ENCODE peak calls at places on chromosome 15, in eight cellular contexts. A is activated CD4-positive, alpha-beta T cell treated with anti-CD3 and anti-CD28 coated beads for 48 hours; T is DMS79; O is HS-27A; B is cardiac muscle cell; H is caudate nucleus; E is fibroblast of pulmonary artery; R is AG08395. I is an unnamed sample.

GRCh38 chr15:74752486-74753395 is 4.1 kb downstream of the CYP1A2 start:
- DNase-seq in A (no peak), T (no peak), O (peak), B (no peak), H (no peak), E (peak), R (peak), I (peak)

GRCh38 chr15:28918141-28918983 is 32.6 kb downstream of the APBA2 start:
- DNase-seq in A (no peak), T (no peak), O (no peak), B (peak), H (no peak), E (peak), R (no peak), I (no peak)

GRCh38 chr15:75620043-75620775 is 5.3 kb downstream of the SNUPN start:
- DNase-seq in A (no peak), T (no peak), O (no peak), B (no peak), H (no peak), E (peak), R (peak), I (no peak)

GRCh38 chr15:33218071-33218491 is 23.6 kb upstream of the FMN1 start:
- DNase-seq in A (no peak), T (no peak), O (no peak), B (no peak), H (no peak), E (no peak), R (no peak), I (no peak)

GRCh38 chr15:56410712-56411111 is 45.5 kb downstream of the TEX9 start:
- DNase-seq in A (no peak), T (no peak), O (no peak), B (no peak), H (no peak), E (no peak), R (no peak), I (no peak)

GRCh38 chr15:75179773-75180140 is 21.9 kb upstream of the C15orf39 start:
- DNase-seq in A (no peak), T (no peak), O (no peak), B (no peak), H (no peak), E (no peak), R (no peak), I (no peak)

GRCh38 chr15:71275566-71276354 is 160.5 kb downstream of the THSD4 start:
- DNase-seq in A (no peak), T (no peak), O (no peak), B (no peak), H (no peak), E (no peak), R (no peak), I (no peak)

GRCh38 chr15:34336947-34337556 is 529 bp downstream of the SLC12A6 start:
- DNase-seq in A (no peak), T (no peak), O (no peak), B (no peak), H (no peak), E (no peak), R (no peak), I (no peak)

GRCh38 chr15:68376447-68377060 is 55.4 kb downstream of the ITGA11 start:
- DNase-seq in A (no peak), T (no peak), O (no peak), B (no peak), H (no peak), E (no peak), R (no peak), I (no peak)

GRCh38 chr15:32685576-32685975 is 32.2 kb upstream of the GREM1 start:
- DNase-seq in A (no peak), T (no peak), O (no peak), B (no peak), H (no peak), E (peak), R (no peak), I (no peak)

GRCh38 chr15:58931985-58932384 is 1.5 kb downstream of the SLTM start:
- DNase-seq in A (no peak), T (no peak), O (no peak), B (peak), H (no peak), E (peak), R (peak), I (no peak)

GRCh38 chr15:48102167-48102566 is 18.6 kb upstream of the SLC24A5 start:
- DNase-seq in A (no peak), T (no peak), O (no peak), B (no peak), H (no peak), E (no peak), R (no peak), I (no peak)

GRCh38 chr15:65259367-65259781 is 27.3 kb downstream of the PARP16 start:
- DNase-seq in A (no peak), T (no peak), O (no peak), B (no peak), H (no peak), E (no peak), R (peak), I (no peak)

GRCh38 chr15:76335129-76335850 is 1.3 kb upstream of the ISL2 start:
- DNase-seq in A (peak), T (no peak), O (no peak), B (peak), H (no peak), E (no peak), R (no peak), I (no peak)

GRCh38 chr15:79994651-79995050 is 23.7 kb upstream of the BCL2A1 start:
- DNase-seq in A (no peak), T (no peak), O (no peak), B (no peak), H (no peak), E (no peak), R (peak), I (no peak)

GRCh38 chr15:39054128-39054732 is 489.6 kb upstream of the RASGRP1 start:
- DNase-seq in A (no peak), T (no peak), O (no peak), B (no peak), H (no peak), E (no peak), R (no peak), I (no peak)

GRCh38 chr15:70259030-70259424 is 161.3 kb upstream of the TLE3 start:
- DNase-seq in A (peak), T (no peak), O (no peak), B (peak), H (peak), E (peak), R (peak), I (no peak)

GRCh38 chr15:79349526-79349925 is 38.6 kb downstream of the TMED3 start:
- DNase-seq in A (no peak), T (no peak), O (no peak), B (no peak), H (no peak), E (no peak), R (no peak), I (no peak)

GRCh38 chr15:43969802-43970375 is 143.1 kb downstream of the WDR76 start:
- DNase-seq in A (no peak), T (no peak), O (no peak), B (no peak), H (no peak), E (no peak), R (no peak), I (no peak)

GRCh38 chr15:60520041-60520824 is 41.3 kb upstream of the ICE2 start:
- DNase-seq in A (no peak), T (no peak), O (no peak), B (no peak), H (no peak), E (no peak), R (peak), I (no peak)

GRCh38 chr15:90203922-90204321 is 2.8 kb downstream of the SEMA4B start:
- DNase-seq in A (no peak), T (peak), O (no peak), B (no peak), H (peak), E (no peak), R (no peak), I (no peak)

GRCh38 chr15:41985236-41986160 is 13.1 kb upstream of the EHD4 start:
- DNase-seq in A (no peak), T (no peak), O (no peak), B (no peak), H (no peak), E (no peak), R (no peak), I (no peak)

GRCh38 chr15:38652998-38653397 is 88.4 kb upstream of the RASGRP1 start:
- DNase-seq in A (peak), T (no peak), O (no peak), B (no peak), H (no peak), E (no peak), R (no peak), I (no peak)

GRCh38 chr15:59168536-59168935 is 38.1 kb upstream of the LDHAL6B start:
- DNase-seq in A (no peak), T (no peak), O (no peak), B (no peak), H (no peak), E (peak), R (no peak), I (no peak)

GRCh38 chr15:57462391-57462790 is 86.1 kb downstream of the CGNL1 start:
- DNase-seq in A (no peak), T (no peak), O (no peak), B (no peak), H (no peak), E (peak), R (peak), I (no peak)